ENCODE peak calls at places on chromosomes 11 and 22, in four cellular contexts. F is kidney glomerular epithelial cell, J is hypothalamus, R is GM12891. E is an unnamed sample.

GRCh38 chr11:2766166-2766565 is 66.4 kb upstream of the KCNQ1OT1 start:
- DNase-seq in F (no peak), J (no peak), R (no peak), E (no peak)

GRCh38 chr11:2358754-2359444 is 18.2 kb upstream of the CD81 start:
- DNase-seq in F (no peak), J (no peak), R (no peak), E (no peak)

GRCh38 chr11:86627776-86628455 is 44.5 kb downstream of the ME3 start:
- DNase-seq in F (no peak), J (no peak), R (no peak), E (no peak)

GRCh38 chr11:8587915-8588314 is 6.1 kb downstream of the STK33 start:
- DNase-seq in F (no peak), J (no peak), R (no peak), E (no peak)

GRCh38 chr22:46026907-46027218 is 49.9 kb upstream of the WNT7B start:
- DNase-seq in F (no peak), J (no peak), R (no peak), E (no peak)

GRCh38 chr11:17720796-17721171 is 1.4 kb downstream of the MYOD1 start:
- DNase-seq in F (no peak), J (no peak), R (no peak), E (no peak)

GRCh38 chr11:71339178-71339881 is 87.0 kb upstream of the SHANK2 start:
- DNase-seq in F (no peak), J (no peak), R (no peak), E (no peak)

GRCh38 chr11:123478352-123478986 is 48.4 kb downstream of the GRAMD1B start:
- DNase-seq in F (peak; percentile 84), J (peak; percentile 48), R (no peak), E (peak; percentile 40)

GRCh38 chr11:96472085-96472484 is 82.3 kb downstream of the JRKL start:
- DNase-seq in F (no peak), J (no peak), R (no peak), E (no peak)

GRCh38 chr11:37442576-37442975 is 844.5 kb upstream of the RAG2 start:
- DNase-seq in F (peak; percentile 67), J (no peak), R (no peak), E (no peak)

GRCh38 chr11:125226701-125227100 is 62.1 kb downstream of the PKNOX2 start:
- DNase-seq in F (no peak), J (no peak), R (no peak), E (no peak)

GRCh38 chr11:75513250-75513649 is 12.5 kb downstream of the GDPD5 start:
- DNase-seq in F (no peak), J (no peak), R (no peak), E (no peak)

GRCh38 chr11:132142554-132142953 is 772.1 kb downstream of the NTM start:
- DNase-seq in F (no peak), J (no peak), R (no peak), E (no peak)

GRCh38 chr11:94768602-94769511 is 701 bp downstream of the AMOTL1 start:
- DNase-seq in F (no peak), J (no peak), R (peak; percentile 18), E (no peak)

GRCh38 chr11:10326080-10326964 is 21.4 kb downstream of the ADM start:
- DNase-seq in F (no peak), J (peak; percentile 20), R (no peak), E (no peak)

GRCh38 chr11:3090096-3090901 is 33.1 kb upstream of the CARS1 start:
- DNase-seq in F (no peak), J (no peak), R (peak; percentile 14), E (no peak)

GRCh38 chr11:9095421-9095820 is 4.0 kb upstream of the SCUBE2 start:
- DNase-seq in F (no peak), J (no peak), R (no peak), E (no peak)

GRCh38 chr11:3073029-3073435 is 15.8 kb upstream of the CARS1 start:
- DNase-seq in F (peak; percentile 73), J (no peak), R (no peak), E (no peak)

GRCh38 chr11:65290448-65291165 is 24.1 kb upstream of the CDC42EP2 start:
- DNase-seq in F (no peak), J (peak; percentile 67), R (no peak), E (peak; percentile 72)

GRCh38 chr11:70628881-70629844 is 230.8 kb downstream of the CTTN start:
- DNase-seq in F (no peak), J (peak; percentile 22), R (no peak), E (peak; percentile 49)

GRCh38 chr11:65077466-65077865 is 6.4 kb downstream of the CDCA5 start:
- DNase-seq in F (no peak), J (no peak), R (no peak), E (no peak)

E was measured in amygdala.